ENCODE peak calls at places on chromosome 20, in four cellular contexts. S is posterior cingulate gyrus, U is WTC11, Q is mesothelial cell of epicardium. K is an unnamed sample.

GRCh38 chr20:62062661-62063600 is 2.8 kb downstream of the TAF4 start:
- DNase-seq in S (no peak), U (no peak), Q (no peak), K (no peak)

GRCh38 chr20:60256811-60257210 is 298.6 kb downstream of the CDH26 start:
- DNase-seq in S (no peak), U (no peak), Q (no peak), K (no peak)

GRCh38 chr20:63246490-63247284 is 7.6 kb downstream of the NKAIN4 start:
- DNase-seq in S (no peak), U (peak), Q (no peak), K (no peak)

GRCh38 chr20:37615507-37616425 is 78.1 kb upstream of the CTNNBL1 start:
- DNase-seq in S (no peak), U (peak), Q (no peak), K (no peak)

GRCh38 chr20:9235518-9235917 is 166.6 kb downstream of the PLCB4 start:
- DNase-seq in S (no peak), U (no peak), Q (no peak), K (no peak)

GRCh38 chr20:61804896-61805295 is 260.8 kb downstream of the TAF4 start:
- DNase-seq in S (no peak), U (no peak), Q (peak), K (no peak)

GRCh38 chr20:57301026-57301425 is 28.6 kb upstream of the SPO11 start:
- DNase-seq in S (no peak), U (no peak), Q (no peak), K (no peak)

GRCh38 chr20:39986231-39986904 is 702.7 kb downstream of the MAFB start:
- DNase-seq in S (no peak), U (peak), Q (no peak), K (no peak)

GRCh38 chr20:62367483-62368302 is 581 bp upstream of the LAMA5 start:
- DNase-seq in S (no peak), U (peak), Q (no peak), K (no peak)

GRCh38 chr20:38218566-38218885 is 42.0 kb downstream of the KIAA1755 start:
- DNase-seq in S (no peak), U (no peak), Q (no peak), K (no peak)

GRCh38 chr20:57598060-57598459 is 22.2 kb downstream of the ZBP1 start:
- DNase-seq in S (no peak), U (no peak), Q (no peak), K (no peak)

GRCh38 chr20:26208296-26209091 is 511.8 kb upstream of the ZNF337 start:
- DNase-seq in S (no peak), U (peak), Q (peak), K (no peak)

GRCh38 chr20:49666906-49667305 is 46.8 kb downstream of the B4GALT5 start:
- DNase-seq in S (no peak), U (no peak), Q (no peak), K (no peak)

GRCh38 chr20:53901064-53901463 is 169.3 kb downstream of the BCAS1 start:
- DNase-seq in S (no peak), U (no peak), Q (no peak), K (no peak)

GRCh38 chr20:36974660-36975059 is 23.2 kb upstream of the SAMHD1 start:
- DNase-seq in S (no peak), U (no peak), Q (no peak), K (no peak)

GRCh38 chr20:16619953-16620352 is 46.7 kb upstream of the KIF16B start:
- DNase-seq in S (no peak), U (no peak), Q (no peak), K (no peak)

GRCh38 chr20:63183422-63184146 is 32.3 kb downstream of the YTHDF1 start:
- DNase-seq in S (no peak), U (peak), Q (no peak), K (no peak)

GRCh38 chr20:43839793-43840199 is 74.9 kb upstream of the TOX2 start:
- DNase-seq in S (no peak), U (no peak), Q (no peak), K (no peak)

GRCh38 chr20:63497138-63497945 is 1.5 kb downstream of the EEF1A2 start:
- DNase-seq in S (no peak), U (no peak), Q (no peak), K (no peak)

GRCh38 chr20:33578510-33578909 is 83.6 kb upstream of the C20orf144 start:
- DNase-seq in S (no peak), U (no peak), Q (no peak), K (no peak)

GRCh38 chr20:15708984-15709598 is 864.2 kb downstream of the KIF16B start:
- DNase-seq in S (no peak), U (peak), Q (no peak), K (no peak)

GRCh38 chr20:25250508-25250907 is 2.6 kb downstream of the PYGB start:
- DNase-seq in S (no peak), U (no peak), Q (no peak), K (peak)

GRCh38 chr20:6169251-6169650 is 46.4 kb upstream of the FERMT1 start:
- DNase-seq in S (no peak), U (no peak), Q (no peak), K (no peak)

GRCh38 chr20:62386383-62387218 is at the start of gene RPS21:
- DNase-seq in S (peak), U (peak), Q (peak), K (peak)

GRCh38 chr20:11153819-11154218 is 480.0 kb upstream of the JAG1 start:
- DNase-seq in S (no peak), U (no peak), Q (no peak), K (no peak)

K was measured in breast epithelium.